ENCODE peak calls at places on chromosomes 2 and 18, in six cellular contexts. P is T-helper 1 cell; I is lower lobe of right lung; Y is heart left ventricle; J is stimulated activated CD8-positive, alpha-beta memory T cell treated with anti-CD3 and anti-CD28 coated beads, Interleukin-7, amount 100 ng/mL, for 1 hour; U is CD4-positive, alpha-beta T cell. K is an unnamed sample.

GRCh38 chr2:70212298-70212948 is 21.6 kb upstream of the C2orf42 start:
- DNase-seq in U (no peak), P (no peak), I (no peak), Y (no peak), J (no peak), K (no peak)

GRCh38 chr2:187640926-187641510 is 86.8 kb upstream of the TFPI start:
- DNase-seq in U (no peak), J (no peak), P (no peak), Y (no peak), I (no peak), K (no peak)

GRCh38 chr18:14100503-14101286 is 31.5 kb downstream of the ZNF519 start:
- DNase-seq in I (no peak), U (no peak), Y (no peak), P (no peak), J (no peak), K (no peak)

GRCh38 chr2:19262150-19262549 is 96.3 kb downstream of the OSR1 start:
- DNase-seq in P (no peak), J (no peak), U (no peak), I (no peak), Y (no peak), K (no peak)

GRCh38 chr18:63831080-63831788 is 56.0 kb downstream of the SERPINB7 start:
- DNase-seq in U (no peak), I (no peak), J (no peak), P (no peak), Y (no peak), K (no peak)

GRCh38 chr18:62523255-62523588 is 397 bp downstream of the ZCCHC2 start:
- DNase-seq in I (no peak), Y (no peak), U (no peak), P (no peak), J (no peak), K (no peak)

GRCh38 chr2:238927746-238928519 is 80.0 kb downstream of the TWIST2 start:
- DNase-seq in Y (no peak), J (no peak), I (no peak), P (no peak), U (no peak), K (no peak)

GRCh38 chr2:236691799-236692167 is 122.2 kb downstream of the ACKR3 start:
- DNase-seq in J (no peak), U (no peak), Y (no peak), P (no peak), I (no peak), K (no peak)

GRCh38 chr2:83478037-83478436 is 981.0 kb downstream of the SUCLG1 start:
- DNase-seq in U (no peak), J (no peak), P (no peak), I (no peak), Y (no peak), K (no peak)

GRCh38 chr2:10721344-10722251 is at the start of gene ATP6V1C2:
- DNase-seq in Y (no peak), P (no peak), J (no peak), I (peak), U (no peak), K (no peak)

GRCh38 chr2:30147196-30147714 is 448 bp downstream of the YPEL5 start:
- DNase-seq in J (no peak), Y (no peak), P (no peak), I (no peak), U (no peak), K (peak)

GRCh38 chr2:41923156-41923786 is 124.5 kb upstream of the PKDCC start:
- DNase-seq in Y (no peak), U (no peak), J (no peak), P (no peak), I (no peak), K (no peak)

GRCh38 chr2:187307606-187308005 is 140.4 kb downstream of the CALCRL start:
- DNase-seq in Y (no peak), P (no peak), U (no peak), J (no peak), I (no peak), K (no peak)

GRCh38 chr2:191845876-191846786 is 757 bp downstream of the CAVIN2 start:
- DNase-seq in I (peak), U (no peak), Y (peak), J (no peak), P (no peak), K (no peak)

GRCh38 chr2:71682341-71682740 is 229.0 kb downstream of the DYSF start:
- DNase-seq in U (no peak), P (no peak), J (no peak), I (no peak), Y (no peak), K (no peak)

GRCh38 chr18:79899609-79900435 is 51.6 kb downstream of the SLC66A2 start:
- DNase-seq in J (no peak), I (no peak), Y (peak), U (no peak), P (no peak), K (no peak)

GRCh38 chr2:212737773-212738172 is 199.2 kb upstream of the ERBB4 start:
- DNase-seq in I (no peak), J (no peak), Y (no peak), U (no peak), P (no peak), K (no peak)

GRCh38 chr2:189178007-189178406 is 1.6 kb downstream of the COL5A2 start:
- DNase-seq in U (no peak), P (no peak), I (no peak), Y (no peak), J (no peak), K (no peak)

GRCh38 chr2:6828299-6828584 is 37.5 kb downstream of the CMPK2 start:
- DNase-seq in I (no peak), Y (no peak), J (no peak), U (no peak), P (no peak), K (no peak)

GRCh38 chr2:43218550-43219382 is 7.6 kb downstream of the ZFP36L2 start:
- DNase-seq in J (peak), U (peak), P (peak), I (peak), Y (peak), K (peak)

GRCh38 chr2:19256239-19256638 is 102.2 kb downstream of the OSR1 start:
- DNase-seq in U (no peak), P (no peak), Y (no peak), I (no peak), J (no peak), K (no peak)

GRCh38 chr2:160308915-160309314 is 108.8 kb upstream of the ITGB6 start:
- DNase-seq in U (no peak), P (no peak), J (no peak), Y (no peak), I (no peak), K (no peak)

GRCh38 chr2:176089843-176090395 is 2.6 kb upstream of the HOXD13 start:
- DNase-seq in I (no peak), J (no peak), Y (peak), U (no peak), P (no peak), K (no peak)

GRCh38 chr2:60898567-60898966 is 17.2 kb downstream of the REL start:
- DNase-seq in U (no peak), Y (no peak), P (no peak), I (no peak), J (no peak), K (no peak)

GRCh38 chr2:171798156-171798815 is 95.8 kb downstream of the SLC25A12 start:
- DNase-seq in U (no peak), Y (no peak), I (no peak), J (no peak), P (no peak), K (no peak)

GRCh38 chr2:205607146-205607545 is 75.2 kb upstream of the NRP2 start:
- DNase-seq in P (no peak), J (no peak), Y (no peak), U (no peak), I (no peak), K (no peak)